ENCODE peak calls at places on chromosome 11, in five cellular contexts. L is lung, S is WTC11, C is tibial artery, Q is H9. V is an unnamed sample.
A peak's percentile ranks its signal among the peaks of the same experiment; 100 is the strongest.

GRCh38 chr11:86196291-86196690 is 48.3 kb upstream of the EED start:
- DNase-seq in L (no peak), S (no peak), C (no peak), Q (no peak), V (no peak)

GRCh38 chr11:58730507-58731089 is 1.1 kb downstream of the GLYAT start:
- DNase-seq in L (no peak), S (no peak), C (no peak), Q (no peak), V (no peak)

GRCh38 chr11:23540101-23540561 is 679.9 kb upstream of the CCDC179 start:
- DNase-seq in L (no peak), S (peak; percentile 14), C (no peak), Q (peak; percentile 69), V (peak; percentile 41)

GRCh38 chr11:133508448-133508847 is 23.9 kb downstream of the OPCML start:
- DNase-seq in L (no peak), S (no peak), C (no peak), Q (peak; percentile 29), V (no peak)

GRCh38 chr11:86230921-86231320 is 13.6 kb upstream of the EED start:
- DNase-seq in L (no peak), S (no peak), C (no peak), Q (no peak), V (no peak)

GRCh38 chr11:92826136-92826535 is 143.3 kb upstream of the MTNR1B start:
- DNase-seq in L (no peak), S (no peak), C (no peak), Q (no peak), V (no peak)

GRCh38 chr11:12542186-12542935 is 131.9 kb upstream of the TEAD1 start:
- DNase-seq in L (no peak), S (no peak), C (no peak), Q (no peak), V (no peak)

GRCh38 chr11:126405374-126405773 is 49.9 kb downstream of the ST3GAL4 start:
- DNase-seq in L (peak; percentile 48), S (no peak), C (no peak), Q (no peak), V (no peak)

GRCh38 chr11:131666006-131666405 is 295.6 kb downstream of the NTM start:
- DNase-seq in L (no peak), S (no peak), C (no peak), Q (no peak), V (no peak)

GRCh38 chr11:102625163-102625562 is at the start of gene MMP20:
- DNase-seq in L (no peak), S (no peak), C (no peak), Q (no peak), V (no peak)

GRCh38 chr11:130037881-130038601 is 31.7 kb upstream of the APLP2 start:
- DNase-seq in L (no peak), S (no peak), C (no peak), Q (peak; percentile 51), V (no peak)

GRCh38 chr11:22657101-22657694 is 9.2 kb upstream of the GAS2 start:
- DNase-seq in L (no peak), S (no peak), C (no peak), Q (no peak), V (no peak)

GRCh38 chr11:119188067-119188466 is 2.8 kb downstream of the NHERF4 start:
- DNase-seq in L (no peak), S (no peak), C (no peak), Q (no peak), V (no peak)

GRCh38 chr11:2451916-2452694 is 7.3 kb downstream of the KCNQ1 start:
- DNase-seq in L (no peak), S (peak; percentile 8), C (no peak), Q (no peak), V (no peak)

GRCh38 chr11:59097113-59097708 is 9.8 kb upstream of the FAM111B start:
- DNase-seq in L (peak; percentile 60), S (peak; percentile 63), C (peak; percentile 61), Q (peak; percentile 65), V (peak; percentile 65)

GRCh38 chr11:93908689-93909088 is 58.3 kb upstream of the VSTM5 start:
- DNase-seq in L (no peak), S (no peak), C (no peak), Q (no peak), V (no peak)

GRCh38 chr11:68498903-68499883 is 38.6 kb downstream of the PPP6R3 start:
- DNase-seq in L (no peak), S (no peak), C (no peak), Q (no peak), V (no peak)

GRCh38 chr11:105665281-105665680 is 55.4 kb downstream of the GRIA4 start:
- DNase-seq in L (no peak), S (no peak), C (no peak), Q (no peak), V (no peak)

GRCh38 chr11:6283453-6284023 is 23.9 kb downstream of the CCKBR start:
- DNase-seq in L (no peak), S (no peak), C (no peak), Q (no peak), V (no peak)

GRCh38 chr11:43508511-43508918 is 149.8 kb downstream of the TTC17 start:
- DNase-seq in L (no peak), S (no peak), C (no peak), Q (no peak), V (no peak)

GRCh38 chr11:2778630-2779498 is 79.1 kb upstream of the KCNQ1OT1 start:
- DNase-seq in L (peak; percentile 68), S (peak; percentile 9), C (peak; percentile 75), Q (peak; percentile 28), V (peak; percentile 2)

GRCh38 chr11:72580648-72580950 is 93.6 kb downstream of the PDE2A start:
- DNase-seq in L (no peak), S (no peak), C (no peak), Q (no peak), V (no peak)

GRCh38 chr11:44049832-44050231 is 2.1 kb downstream of the ACCSL start:
- DNase-seq in L (no peak), S (no peak), C (no peak), Q (peak; percentile 2), V (no peak)

GRCh38 chr11:78140392-78141077 is 1.1 kb upstream of the ALG8 start:
- DNase-seq in L (no peak), S (no peak), C (no peak), Q (no peak), V (no peak)

GRCh38 chr11:57639321-57640067 is 10.2 kb downstream of the YPEL4 start:
- DNase-seq in L (no peak), S (peak; percentile 97), C (no peak), Q (peak; percentile 100), V (peak; percentile 93)

GRCh38 chr11:13923182-13923581 is 39.3 kb upstream of the SPON1 start:
- DNase-seq in L (no peak), S (no peak), C (no peak), Q (no peak), V (no peak)

GRCh38 chr11:78838417-78838816 is 263.8 kb upstream of the NARS2 start:
- DNase-seq in L (no peak), S (no peak), C (no peak), Q (no peak), V (no peak)

GRCh38 chr11:30091246-30091645 is 74.4 kb upstream of the KCNA4 start:
- DNase-seq in L (no peak), S (no peak), C (no peak), Q (no peak), V (no peak)

GRCh38 chr11:30092518-30092917 is 75.7 kb upstream of the KCNA4 start:
- DNase-seq in L (no peak), S (no peak), C (no peak), Q (no peak), V (no peak)

DNA sequence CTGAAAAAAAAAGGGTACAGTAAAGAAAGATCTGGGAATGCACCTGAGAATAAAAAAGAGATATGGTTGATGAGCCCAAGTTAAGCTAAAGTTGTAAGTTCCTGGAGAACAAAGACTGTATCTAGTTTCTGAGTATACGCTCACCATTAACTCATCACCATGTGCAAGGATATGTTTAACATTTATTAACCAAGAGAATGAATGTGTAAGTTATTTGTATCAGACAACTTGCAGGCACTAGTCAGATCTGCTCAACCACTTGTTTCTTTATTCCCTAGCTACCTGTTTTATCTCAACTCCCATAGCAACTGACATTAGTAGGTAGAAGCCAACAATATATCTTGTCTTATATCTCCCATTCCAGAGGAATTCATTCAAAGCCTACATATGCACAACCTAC is 74.9 kb upstream of the KCNA4 start:
- DNase-seq in L (no peak), S (no peak), C (no peak), Q (no peak), V (no peak)
- TF ChIP-seq CTCF in L (no peak), S (no peak), C (no peak), Q (no peak), V (no peak)

GRCh38 chr11:69943066-69943465 is 123.8 kb upstream of the FGF3 start:
- DNase-seq in L (no peak), S (peak; percentile 30), C (no peak), Q (no peak), V (no peak)
- TF ChIP-seq CTCF in L (no peak), S (no peak), C (no peak), Q (peak; percentile 55), V (peak; percentile 5)

DNA sequence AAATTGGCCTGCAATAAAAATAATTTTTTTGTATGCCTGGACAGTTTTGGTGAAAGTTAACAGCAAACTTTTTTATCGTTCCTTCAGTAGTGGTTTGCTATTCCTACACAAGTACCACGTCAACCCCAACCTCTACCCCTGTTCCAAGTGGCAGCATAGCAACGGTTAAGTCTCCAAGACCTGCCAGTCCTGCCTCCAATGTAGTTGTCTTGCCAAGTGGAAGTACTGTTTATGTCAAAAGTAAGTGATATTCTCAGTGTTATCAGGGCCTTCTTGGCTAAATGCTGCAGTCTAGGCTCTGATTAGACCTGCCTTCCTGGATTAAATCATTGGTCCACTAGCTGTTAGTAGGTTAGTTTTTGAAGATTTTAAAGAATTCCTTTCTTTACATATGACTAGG is 15.0 kb downstream of the EMSY start:
- DNase-seq in L (no peak), S (no peak), C (no peak), Q (no peak), V (no peak)
- TF ChIP-seq CTCF in L (no peak), S (no peak), C (no peak), Q (no peak), V (no peak)

GRCh38 chr11:26297179-26297970 is 34.6 kb upstream of the ANO3 start:
- DNase-seq in L (no peak), S (no peak), C (no peak), Q (no peak), V (peak; percentile 25)
- TF ChIP-seq CTCF in L (peak; percentile 9), S (peak; percentile 62), C (peak; percentile 26), Q (peak; percentile 79), V (peak; percentile 84)

V was measured in endothelial cell.